ENCODE peak calls at places on chromosomes 5 and 9, in eight cellular contexts. One of them, this sample, is unnamed.

GRCh38 chr9:114869845-114870244 is 60.5 kb downstream of the TNFSF8 start:
- DNase-seq in WTC11: peak
- DNase-seq in endothelial cell: no peak
- DNase-seq in AG04450: no peak
- DNase-seq in Calu3: peak
- DNase-seq in fibroblast of the aortic adventitia: no peak
- DNase-seq in Panc1: no peak
- DNase-seq in HCT116: no peak
- DNase-seq in this sample: no peak

GRCh38 chr5:84298628-84299027 is 86.1 kb downstream of the EDIL3 start:
- DNase-seq in WTC11: no peak
- DNase-seq in endothelial cell: no peak
- DNase-seq in AG04450: no peak
- DNase-seq in Calu3: no peak
- DNase-seq in fibroblast of the aortic adventitia: no peak
- DNase-seq in Panc1: no peak
- DNase-seq in HCT116: no peak
- DNase-seq in this sample: no peak

GRCh38 chr5:33180900-33181299 is 259.9 kb upstream of the TARS1 start:
- DNase-seq in WTC11: no peak
- DNase-seq in endothelial cell: peak
- DNase-seq in AG04450: peak
- DNase-seq in Calu3: peak
- DNase-seq in fibroblast of the aortic adventitia: peak
- DNase-seq in Panc1: peak
- DNase-seq in HCT116: peak
- DNase-seq in this sample: no peak

GRCh38 chr9:99362317-99362716 is 140.2 kb downstream of the SEC61B start:
- DNase-seq in WTC11: no peak
- DNase-seq in endothelial cell: no peak
- DNase-seq in AG04450: no peak
- DNase-seq in Calu3: no peak
- DNase-seq in fibroblast of the aortic adventitia: no peak
- DNase-seq in Panc1: no peak
- DNase-seq in HCT116: no peak
- DNase-seq in this sample: no peak

GRCh38 chr9:38443181-38443580 is 18.9 kb upstream of the IGFBPL1 start:
- DNase-seq in WTC11: no peak
- DNase-seq in endothelial cell: no peak
- DNase-seq in AG04450: no peak
- DNase-seq in Calu3: no peak
- DNase-seq in fibroblast of the aortic adventitia: no peak
- DNase-seq in Panc1: no peak
- DNase-seq in HCT116: no peak
- DNase-seq in this sample: no peak

GRCh38 chr9:31776471-31776870 is 608.0 kb upstream of the ACO1 start:
- DNase-seq in WTC11: no peak
- DNase-seq in endothelial cell: no peak
- DNase-seq in AG04450: no peak
- DNase-seq in Calu3: no peak
- DNase-seq in fibroblast of the aortic adventitia: peak
- DNase-seq in Panc1: no peak
- DNase-seq in HCT116: no peak
- DNase-seq in this sample: no peak

GRCh38 chr9:6186691-6187090 is 28.9 kb upstream of the IL33 start:
- DNase-seq in WTC11: no peak
- DNase-seq in endothelial cell: no peak
- DNase-seq in AG04450: no peak
- DNase-seq in Calu3: no peak
- DNase-seq in fibroblast of the aortic adventitia: no peak
- DNase-seq in Panc1: no peak
- DNase-seq in HCT116: no peak
- DNase-seq in this sample: no peak

GRCh38 chr9:136042541-136042940 is 52.5 kb downstream of the NACC2 start:
- DNase-seq in WTC11: no peak
- DNase-seq in endothelial cell: no peak
- DNase-seq in AG04450: no peak
- DNase-seq in Calu3: no peak
- DNase-seq in fibroblast of the aortic adventitia: no peak
- DNase-seq in Panc1: no peak
- DNase-seq in HCT116: no peak
- DNase-seq in this sample: no peak

GRCh38 chr5:102875672-102876071 is 120.6 kb downstream of the PAM start:
- DNase-seq in WTC11: no peak
- DNase-seq in endothelial cell: no peak
- DNase-seq in AG04450: no peak
- DNase-seq in Calu3: no peak
- DNase-seq in fibroblast of the aortic adventitia: peak
- DNase-seq in Panc1: no peak
- DNase-seq in HCT116: no peak
- DNase-seq in this sample: no peak

GRCh38 chr5:127909821-127910220 is 173.7 kb upstream of the SLC12A2 start:
- DNase-seq in WTC11: no peak
- DNase-seq in endothelial cell: no peak
- DNase-seq in AG04450: no peak
- DNase-seq in Calu3: no peak
- DNase-seq in fibroblast of the aortic adventitia: no peak
- DNase-seq in Panc1: no peak
- DNase-seq in HCT116: no peak
- DNase-seq in this sample: no peak

GRCh38 chr9:29966247-29966646 is 2393.0 kb upstream of the C9orf72 start:
- DNase-seq in WTC11: no peak
- DNase-seq in endothelial cell: no peak
- DNase-seq in AG04450: no peak
- DNase-seq in Calu3: peak
- DNase-seq in fibroblast of the aortic adventitia: no peak
- DNase-seq in Panc1: no peak
- DNase-seq in HCT116: no peak
- DNase-seq in this sample: no peak

GRCh38 chr9:131393622-131394463 is at the start of gene PRRC2B:
- DNase-seq in WTC11: peak
- DNase-seq in endothelial cell: peak
- DNase-seq in AG04450: no peak
- DNase-seq in Calu3: peak
- DNase-seq in fibroblast of the aortic adventitia: peak
- DNase-seq in Panc1: no peak
- DNase-seq in HCT116: peak
- DNase-seq in this sample: peak

GRCh38 chr5:178449163-178450060 is 140.8 kb downstream of the COL23A1 start:
- DNase-seq in WTC11: no peak
- DNase-seq in endothelial cell: no peak
- DNase-seq in AG04450: no peak
- DNase-seq in Calu3: no peak
- DNase-seq in fibroblast of the aortic adventitia: no peak
- DNase-seq in Panc1: no peak
- DNase-seq in HCT116: no peak
- DNase-seq in this sample: peak

GRCh38 chr9:74770508-74771261 is 117.0 kb downstream of the TRPM6 start:
- DNase-seq in WTC11: peak
- DNase-seq in endothelial cell: peak
- DNase-seq in AG04450: no peak
- DNase-seq in Calu3: peak
- DNase-seq in fibroblast of the aortic adventitia: no peak
- DNase-seq in Panc1: peak
- DNase-seq in HCT116: peak
- DNase-seq in this sample: no peak

GRCh38 chr5:87302061-87302460 is 34.4 kb downstream of the RASA1 start:
- DNase-seq in WTC11: no peak
- DNase-seq in endothelial cell: no peak
- DNase-seq in AG04450: no peak
- DNase-seq in Calu3: no peak
- DNase-seq in fibroblast of the aortic adventitia: peak
- DNase-seq in Panc1: no peak
- DNase-seq in HCT116: no peak
- DNase-seq in this sample: no peak

GRCh38 chr5:92378961-92379611 is 996.0 kb upstream of the ARRDC3 start:
- DNase-seq in WTC11: peak
- DNase-seq in endothelial cell: no peak
- DNase-seq in AG04450: no peak
- DNase-seq in Calu3: no peak
- DNase-seq in fibroblast of the aortic adventitia: no peak
- DNase-seq in Panc1: no peak
- DNase-seq in HCT116: no peak
- DNase-seq in this sample: no peak

GRCh38 chr9:137025120-137025966 is 2.7 kb downstream of the ABCA2 start:
- DNase-seq in WTC11: no peak
- DNase-seq in endothelial cell: no peak
- DNase-seq in AG04450: no peak
- DNase-seq in Calu3: peak
- DNase-seq in fibroblast of the aortic adventitia: no peak
- DNase-seq in Panc1: no peak
- DNase-seq in HCT116: no peak
- DNase-seq in this sample: no peak

GRCh38 chr5:157449011-157449723 is 10.8 kb upstream of the NIPAL4 start:
- DNase-seq in WTC11: no peak
- DNase-seq in endothelial cell: no peak
- DNase-seq in AG04450: no peak
- DNase-seq in Calu3: no peak
- DNase-seq in fibroblast of the aortic adventitia: peak
- DNase-seq in Panc1: no peak
- DNase-seq in HCT116: no peak
- DNase-seq in this sample: no peak

GRCh38 chr9:87467187-87467586 is 30.5 kb upstream of the DAPK1 start:
- DNase-seq in WTC11: no peak
- DNase-seq in endothelial cell: no peak
- DNase-seq in AG04450: no peak
- DNase-seq in Calu3: no peak
- DNase-seq in fibroblast of the aortic adventitia: no peak
- DNase-seq in Panc1: no peak
- DNase-seq in HCT116: no peak
- DNase-seq in this sample: no peak

GRCh38 chr5:72085319-72085718 is 22.0 kb upstream of the MAP1B start:
- DNase-seq in WTC11: no peak
- DNase-seq in endothelial cell: no peak
- DNase-seq in AG04450: no peak
- DNase-seq in Calu3: no peak
- DNase-seq in fibroblast of the aortic adventitia: no peak
- DNase-seq in Panc1: no peak
- DNase-seq in HCT116: no peak
- DNase-seq in this sample: no peak

GRCh38 chr9:113522419-113522818 is 58.9 kb downstream of the RGS3 start:
- DNase-seq in WTC11: no peak
- DNase-seq in endothelial cell: no peak
- DNase-seq in AG04450: no peak
- DNase-seq in Calu3: no peak
- DNase-seq in fibroblast of the aortic adventitia: no peak
- DNase-seq in Panc1: no peak
- DNase-seq in HCT116: no peak
- DNase-seq in this sample: no peak

GRCh38 chr5:54821445-54822330 is 163.7 kb downstream of the ESM1 start:
- DNase-seq in WTC11: no peak
- DNase-seq in endothelial cell: no peak
- DNase-seq in AG04450: no peak
- DNase-seq in Calu3: no peak
- DNase-seq in fibroblast of the aortic adventitia: no peak
- DNase-seq in Panc1: no peak
- DNase-seq in HCT116: no peak
- DNase-seq in this sample: no peak

GRCh38 chr5:73955447-73955846 is 329.5 kb downstream of the ARHGEF28 start:
- DNase-seq in WTC11: no peak
- DNase-seq in endothelial cell: no peak
- DNase-seq in AG04450: no peak
- DNase-seq in Calu3: no peak
- DNase-seq in fibroblast of the aortic adventitia: no peak
- DNase-seq in Panc1: no peak
- DNase-seq in HCT116: no peak
- DNase-seq in this sample: no peak

GRCh38 chr5:113293613-113294340 is 141.0 kb downstream of the TSSK1B start:
- DNase-seq in WTC11: peak
- DNase-seq in endothelial cell: no peak
- DNase-seq in AG04450: no peak
- DNase-seq in Calu3: no peak
- DNase-seq in fibroblast of the aortic adventitia: peak
- DNase-seq in Panc1: no peak
- DNase-seq in HCT116: no peak
- DNase-seq in this sample: no peak

GRCh38 chr5:175873090-175873454 is 1.7 kb downstream of the CPLX2 start:
- DNase-seq in WTC11: peak
- DNase-seq in endothelial cell: peak
- DNase-seq in AG04450: no peak
- DNase-seq in Calu3: peak
- DNase-seq in fibroblast of the aortic adventitia: no peak
- DNase-seq in Panc1: no peak
- DNase-seq in HCT116: no peak
- DNase-seq in this sample: no peak

GRCh38 chr5:55994998-55995914 is 493 bp upstream of the IL6ST start:
- DNase-seq in WTC11: peak
- DNase-seq in endothelial cell: peak
- DNase-seq in AG04450: peak
- DNase-seq in Calu3: peak
- DNase-seq in fibroblast of the aortic adventitia: peak
- DNase-seq in Panc1: peak
- DNase-seq in HCT116: peak
- DNase-seq in this sample: peak
- TF ChIP-seq CTCF in WTC11: no peak
- TF ChIP-seq CTCF in endothelial cell: peak
- TF ChIP-seq CTCF in AG04450: peak
- TF ChIP-seq CTCF in Calu3: no peak
- TF ChIP-seq CTCF in fibroblast of the aortic adventitia: no peak
- TF ChIP-seq CTCF in Panc1: peak
- TF ChIP-seq CTCF in HCT116: no peak
- TF ChIP-seq CTCF in this sample: no peak

GRCh38 chr9:18791074-18791473 is 241.9 kb downstream of the SAXO1 start:
- DNase-seq in WTC11: peak
- DNase-seq in endothelial cell: peak
- DNase-seq in AG04450: no peak
- DNase-seq in Calu3: peak
- DNase-seq in fibroblast of the aortic adventitia: no peak
- DNase-seq in Panc1: no peak
- DNase-seq in HCT116: peak
- DNase-seq in this sample: no peak
- TF ChIP-seq CTCF in WTC11: peak
- TF ChIP-seq CTCF in endothelial cell: peak
- TF ChIP-seq CTCF in AG04450: peak
- TF ChIP-seq CTCF in Calu3: peak
- TF ChIP-seq CTCF in fibroblast of the aortic adventitia: peak
- TF ChIP-seq CTCF in Panc1: peak
- TF ChIP-seq CTCF in HCT116: peak
- TF ChIP-seq CTCF in this sample: peak

DNA sequence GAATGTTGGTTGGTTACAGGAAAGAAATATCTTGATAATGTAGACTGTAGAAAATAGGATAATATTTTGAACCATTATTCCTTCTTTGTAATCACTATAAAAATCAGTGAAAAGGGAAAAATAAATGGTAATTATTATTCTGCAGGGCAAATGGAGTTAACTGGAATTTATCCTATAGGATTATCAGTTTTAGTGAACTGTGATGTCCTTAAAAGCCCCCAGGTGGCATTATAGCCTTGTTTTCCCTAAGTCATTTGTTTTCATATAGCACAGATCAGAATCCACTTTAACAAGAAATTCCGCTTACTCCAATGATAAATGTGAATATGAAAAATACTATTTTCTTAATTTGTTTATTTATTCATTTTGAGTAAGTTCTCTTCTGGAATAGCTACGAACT is 26.2 kb upstream of the WDR41 start:
- DNase-seq in WTC11: no peak
- DNase-seq in endothelial cell: no peak
- DNase-seq in AG04450: no peak
- DNase-seq in Calu3: peak
- DNase-seq in fibroblast of the aortic adventitia: peak
- DNase-seq in Panc1: no peak
- DNase-seq in HCT116: peak
- DNase-seq in this sample: no peak
- TF ChIP-seq CTCF in WTC11: no peak
- TF ChIP-seq CTCF in endothelial cell: no peak
- TF ChIP-seq CTCF in AG04450: peak
- TF ChIP-seq CTCF in Calu3: no peak
- TF ChIP-seq CTCF in fibroblast of the aortic adventitia: peak
- TF ChIP-seq CTCF in Panc1: peak
- TF ChIP-seq CTCF in HCT116: peak
- TF ChIP-seq CTCF in this sample: peak

GRCh38 chr9:36318212-36318802 is 60.1 kb upstream of the GNE start:
- DNase-seq in WTC11: no peak
- DNase-seq in endothelial cell: no peak
- DNase-seq in AG04450: no peak
- DNase-seq in Calu3: no peak
- DNase-seq in fibroblast of the aortic adventitia: no peak
- DNase-seq in Panc1: no peak
- DNase-seq in HCT116: no peak
- DNase-seq in this sample: no peak
- TF ChIP-seq CTCF in WTC11: no peak
- TF ChIP-seq CTCF in endothelial cell: no peak
- TF ChIP-seq CTCF in AG04450: no peak
- TF ChIP-seq CTCF in Calu3: no peak
- TF ChIP-seq CTCF in fibroblast of the aortic adventitia: no peak
- TF ChIP-seq CTCF in Panc1: no peak
- TF ChIP-seq CTCF in HCT116: no peak
- TF ChIP-seq CTCF in this sample: no peak